ENCODE peak calls at places on chromosomes 12 and 14, in seven cellular contexts. B, V, C, Q, H, E and F are unnamed samples.

GRCh38 chr12:81639196-81639595 is 120.0 kb downstream of the PPFIA2 start:
- DNase-seq in B (no peak), V (no peak), C (no peak), Q (no peak), H (peak; percentile 48), E (no peak), F (no peak)

GRCh38 chr14:23034498-23035302 is at the start of gene PSMB5:
- DNase-seq in B (peak; percentile 86), V (no peak), C (no peak), Q (no peak), H (peak; percentile 92), E (peak; percentile 94), F (peak; percentile 93)

GRCh38 chr14:95961481-95961880 is 77.7 kb upstream of the C14orf132 start:
- DNase-seq in B (no peak), V (no peak), C (no peak), Q (no peak), H (no peak), E (no peak), F (no peak)

GRCh38 chr12:62604373-62604772 is 137.7 kb downstream of the MON2 start:
- DNase-seq in B (no peak), V (no peak), C (no peak), Q (no peak), H (no peak), E (no peak), F (no peak)

GRCh38 chr14:69464829-69465228 is 19.7 kb upstream of the PLEKHD1 start:
- DNase-seq in B (no peak), V (no peak), C (no peak), Q (no peak), H (peak; percentile 80), E (no peak), F (no peak)

GRCh38 chr14:36508418-36509051 is 11.5 kb downstream of the NKX2-1 start:
- DNase-seq in B (no peak), V (no peak), C (peak; percentile 73), Q (no peak), H (no peak), E (no peak), F (no peak)

GRCh38 chr12:27207626-27208413 is 36.3 kb upstream of the STK38L start:
- DNase-seq in B (peak; percentile 73), V (no peak), C (no peak), Q (no peak), H (no peak), E (no peak), F (no peak)

GRCh38 chr12:66684222-66684621 is 5.3 kb upstream of the GRIP1 start:
- DNase-seq in B (no peak), V (no peak), C (no peak), Q (no peak), H (no peak), E (no peak), F (no peak)

GRCh38 chr12:66693901-66694513 is 15.1 kb upstream of the GRIP1 start:
- DNase-seq in B (no peak), V (peak; percentile 2), C (peak; percentile 87), Q (no peak), H (peak; percentile 69), E (no peak), F (no peak)

GRCh38 chr14:39265741-39266588 is 32.2 kb downstream of the MIA2 start:
- DNase-seq in B (no peak), V (peak; percentile 59), C (peak; percentile 84), Q (no peak), H (peak; percentile 69), E (no peak), F (no peak)

GRCh38 chr14:69247691-69248440 is 12.1 kb upstream of the GALNT16 start:
- DNase-seq in B (no peak), V (no peak), C (no peak), Q (no peak), H (no peak), E (peak; percentile 79), F (no peak)

GRCh38 chr14:94805726-94806288 is 35.9 kb upstream of the GSC start:
- DNase-seq in B (no peak), V (no peak), C (no peak), Q (no peak), H (no peak), E (no peak), F (no peak)

GRCh38 chr12:110689601-110690430 is 901 bp upstream of the HVCN1 start:
- DNase-seq in B (peak; percentile 61), V (no peak), C (no peak), Q (no peak), H (no peak), E (no peak), F (peak; percentile 16)